ENCODE peak calls at places on chromosomes 5 and 9, in five cellular contexts. One of them, this sample, is unnamed.

GRCh38 chr5:140800816-140801493 is at the start of gene PCDHA3:
- DNase-seq in tibial nerve: peak; percentile 18
- DNase-seq in substantia nigra: no peak
- DNase-seq in left ventricle myocardium inferior: no peak
- DNase-seq in heart right ventricle: no peak
- DNase-seq in this sample: peak; percentile 60

GRCh38 chr9:89154651-89155336 is 23.8 kb downstream of the SHC3 start:
- DNase-seq in tibial nerve: no peak
- DNase-seq in left ventricle myocardium inferior: no peak
- DNase-seq in substantia nigra: no peak
- DNase-seq in heart right ventricle: no peak
- DNase-seq in this sample: no peak

GRCh38 chr5:81205058-81205457 is 28.1 kb upstream of the CKMT2 start:
- DNase-seq in left ventricle myocardium inferior: no peak
- DNase-seq in heart right ventricle: no peak
- DNase-seq in tibial nerve: no peak
- DNase-seq in substantia nigra: no peak
- DNase-seq in this sample: no peak

GRCh38 chr5:84693256-84693655 is 308.6 kb upstream of the EDIL3 start:
- DNase-seq in substantia nigra: no peak
- DNase-seq in tibial nerve: no peak
- DNase-seq in left ventricle myocardium inferior: no peak
- DNase-seq in heart right ventricle: no peak
- DNase-seq in this sample: no peak

GRCh38 chr9:105296889-105297288 is 52.4 kb downstream of the SLC44A1 start:
- DNase-seq in heart right ventricle: no peak
- DNase-seq in substantia nigra: no peak
- DNase-seq in left ventricle myocardium inferior: no peak
- DNase-seq in tibial nerve: no peak
- DNase-seq in this sample: no peak

GRCh38 chr9:14653511-14653910 is 39.7 kb downstream of the ZDHHC21 start:
- DNase-seq in left ventricle myocardium inferior: no peak
- DNase-seq in heart right ventricle: no peak
- DNase-seq in tibial nerve: no peak
- DNase-seq in substantia nigra: no peak
- DNase-seq in this sample: no peak

GRCh38 chr5:78009937-78010527 is 233.9 kb upstream of the TBCA start:
- DNase-seq in heart right ventricle: no peak
- DNase-seq in left ventricle myocardium inferior: no peak
- DNase-seq in substantia nigra: no peak
- DNase-seq in tibial nerve: no peak
- DNase-seq in this sample: no peak

GRCh38 chr5:42620579-42621216 is 135.9 kb upstream of the CCDC152 start:
- DNase-seq in tibial nerve: no peak
- DNase-seq in heart right ventricle: no peak
- DNase-seq in left ventricle myocardium inferior: no peak
- DNase-seq in substantia nigra: no peak
- DNase-seq in this sample: no peak

GRCh38 chr9:105339849-105340248 is 95.4 kb downstream of the SLC44A1 start:
- DNase-seq in left ventricle myocardium inferior: no peak
- DNase-seq in heart right ventricle: no peak
- DNase-seq in substantia nigra: no peak
- DNase-seq in tibial nerve: no peak
- DNase-seq in this sample: no peak

GRCh38 chr5:14161825-14162556 is 18.8 kb downstream of the TRIO start:
- DNase-seq in left ventricle myocardium inferior: no peak
- DNase-seq in tibial nerve: no peak
- DNase-seq in heart right ventricle: no peak
- DNase-seq in substantia nigra: no peak
- DNase-seq in this sample: no peak

GRCh38 chr5:68286612-68286912 is 71.0 kb downstream of the PIK3R1 start:
- DNase-seq in left ventricle myocardium inferior: no peak
- DNase-seq in substantia nigra: no peak
- DNase-seq in tibial nerve: no peak
- DNase-seq in heart right ventricle: no peak
- DNase-seq in this sample: no peak

GRCh38 chr9:93942176-93942575 is 13.0 kb downstream of the BARX1 start:
- DNase-seq in heart right ventricle: no peak
- DNase-seq in substantia nigra: no peak
- DNase-seq in left ventricle myocardium inferior: no peak
- DNase-seq in tibial nerve: no peak
- DNase-seq in this sample: no peak

GRCh38 chr5:72133212-72133990 is 26.1 kb downstream of the MAP1B start:
- DNase-seq in substantia nigra: no peak
- DNase-seq in left ventricle myocardium inferior: no peak
- DNase-seq in heart right ventricle: no peak
- DNase-seq in tibial nerve: no peak
- DNase-seq in this sample: no peak

GRCh38 chr5:109191153-109191558 is 218.6 kb downstream of the PJA2 start:
- DNase-seq in heart right ventricle: no peak
- DNase-seq in substantia nigra: no peak
- DNase-seq in left ventricle myocardium inferior: no peak
- DNase-seq in tibial nerve: no peak
- DNase-seq in this sample: peak; percentile 23

GRCh38 chr9:116837038-116837998 is 150.2 kb downstream of the TRIM32 start:
- DNase-seq in heart right ventricle: no peak
- DNase-seq in tibial nerve: no peak
- DNase-seq in left ventricle myocardium inferior: no peak
- DNase-seq in substantia nigra: no peak
- DNase-seq in this sample: no peak

This sample was measured in tibial artery.